ENCODE peak calls at places on chromosomes 6 and 20, in ten cellular contexts. R is effector CD4-positive, alpha-beta T cell; N is WTC11; T is H54; C is mesenteric fat pad; V is AML-193; L is NCI-H1930; M is prostate gland; E is H7; P is AG20443. I is an unnamed sample.
A peak's percentile ranks its signal among the peaks of the same experiment; 100 is the strongest.

GRCh38 chr6:161407581-161407980 is 133.7 kb upstream of the AGPAT4 start:
- DNase-seq in T (no peak), N (no peak), V (no peak), R (no peak), E (no peak), C (no peak), L (no peak), P (no peak), M (no peak), I (peak; percentile 66)

GRCh38 chr20:47319517-47320252 is 36.8 kb downstream of the ZMYND8 start:
- DNase-seq in E (peak; percentile 71), N (peak; percentile 83), P (peak; percentile 71), V (no peak), M (peak; percentile 95), L (no peak), C (no peak), T (no peak), R (no peak), I (peak; percentile 74)

GRCh38 chr20:17315491-17316231 is 88.8 kb downstream of the PCSK2 start:
- DNase-seq in R (no peak), V (no peak), E (peak; percentile 34), T (no peak), C (no peak), M (no peak), L (no peak), N (no peak), P (no peak), I (no peak)

GRCh38 chr6:106739387-106739786 is 110.0 kb downstream of the QRSL1 start:
- DNase-seq in C (no peak), V (no peak), R (no peak), P (peak; percentile 27), M (peak; percentile 81), E (no peak), N (no peak), L (no peak), T (peak; percentile 53), I (no peak)

GRCh38 chr6:15522427-15522826 is 140.4 kb downstream of the DTNBP1 start:
- DNase-seq in P (no peak), E (peak; percentile 48), R (no peak), L (no peak), T (no peak), N (no peak), M (no peak), V (no peak), C (peak; percentile 39), I (no peak)

GRCh38 chr6:154471609-154472362 is 38.7 kb downstream of the CNKSR3 start:
- DNase-seq in C (no peak), E (no peak), T (no peak), L (no peak), R (no peak), M (peak; percentile 66), P (no peak), V (no peak), N (no peak), I (no peak)

GRCh38 chr6:147900191-147900830 is 391.8 kb downstream of the SAMD5 start:
- DNase-seq in P (no peak), N (no peak), T (no peak), V (no peak), R (no peak), C (no peak), E (no peak), L (no peak), M (no peak), I (peak; percentile 18)

GRCh38 chr6:138651491-138651890 is 122.1 kb upstream of the CCDC28A start:
- DNase-seq in M (no peak), P (no peak), E (no peak), T (no peak), R (no peak), L (no peak), C (no peak), N (no peak), V (no peak), I (no peak)

GRCh38 chr6:98838027-98838426 is 3.7 kb downstream of the POU3F2 start:
- DNase-seq in C (no peak), V (no peak), N (no peak), T (no peak), E (no peak), M (no peak), R (no peak), P (no peak), L (no peak), I (no peak)

GRCh38 chr6:169291639-169292339 is 38.1 kb upstream of the THBS2 start:
- DNase-seq in L (no peak), N (no peak), M (no peak), R (no peak), E (no peak), P (no peak), T (no peak), V (no peak), C (no peak), I (no peak)

GRCh38 chr6:159837141-159837490 is 37.0 kb downstream of the PNLDC1 start:
- DNase-seq in N (no peak), V (no peak), C (peak; percentile 57), T (no peak), E (peak; percentile 49), M (no peak), P (no peak), L (no peak), R (no peak), I (no peak)

GRCh38 chr20:59577809-59578601 is 26.3 kb upstream of the PHACTR3 start:
- DNase-seq in N (no peak), P (no peak), C (no peak), V (no peak), R (no peak), M (no peak), E (no peak), T (no peak), L (no peak), I (no peak)

GRCh38 chr6:69138173-69138572 is 503.1 kb downstream of the ADGRB3 start:
- DNase-seq in E (no peak), R (no peak), N (no peak), V (no peak), T (no peak), M (no peak), C (no peak), P (no peak), L (no peak), I (no peak)

GRCh38 chr20:61434361-61434781 is 182.3 kb downstream of the CDH4 start:
- DNase-seq in T (no peak), L (no peak), V (no peak), C (no peak), E (no peak), P (no peak), R (no peak), N (no peak), M (no peak), I (peak; percentile 25)

GRCh38 chr6:71544028-71544427 is 255.4 kb downstream of the OGFRL1 start:
- DNase-seq in T (no peak), P (peak; percentile 35), R (no peak), E (no peak), M (no peak), N (no peak), L (no peak), C (no peak), V (no peak), I (peak; percentile 48)

GRCh38 chr6:110140650-110141049 is 38.8 kb downstream of the WASF1 start:
- DNase-seq in C (no peak), V (no peak), R (no peak), L (no peak), N (no peak), E (no peak), M (no peak), T (no peak), P (peak; percentile 32), I (peak; percentile 75)

I was measured in IMR-90.